ENCODE peak calls at places on chromosomes 12 and 14, in five cellular contexts. X, R, Q, C and D are unnamed samples.

GRCh38 chr14:99758121-99758871 is 34.9 kb upstream of the EML1 start:
- DNase-seq in Q (no peak), X (no peak), C (no peak), R (no peak), D (no peak)

GRCh38 chr12:131487379-131488129 is 223.3 kb upstream of the SFSWAP start:
- DNase-seq in R (no peak), X (no peak), Q (no peak), C (no peak), D (no peak)

GRCh38 chr12:100986595-100987547 is 192.3 kb downstream of the ANO4 start:
- DNase-seq in C (no peak), X (no peak), R (no peak), Q (no peak), D (no peak)

GRCh38 chr14:65332141-65332871 is 80.2 kb upstream of the FUT8 start:
- DNase-seq in C (no peak), Q (no peak), X (no peak), R (no peak), D (no peak)

GRCh38 chr12:104738371-104738710 is 219.7 kb downstream of the SLC41A2 start:
- DNase-seq in X (no peak), R (no peak), C (no peak), Q (no peak), D (no peak)

GRCh38 chr12:56836800-56837663 is 73.9 kb downstream of the HSD17B6 start:
- DNase-seq in C (no peak), R (no peak), Q (no peak), X (no peak), D (no peak)

GRCh38 chr12:67810166-67810565 is 161.6 kb downstream of the DYRK2 start:
- DNase-seq in Q (no peak), C (no peak), R (no peak), X (no peak), D (no peak)

GRCh38 chr12:116813271-116814041 is 67.8 kb downstream of the HRK start:
- DNase-seq in R (no peak), C (no peak), Q (no peak), X (no peak), D (no peak)

GRCh38 chr12:83102499-83102898 is 415.8 kb downstream of the TMTC2 start:
- DNase-seq in C (no peak), X (no peak), R (no peak), Q (no peak), D (no peak)

GRCh38 chr14:65231286-65231980 is 129.1 kb upstream of the MAX start:
- DNase-seq in R (peak), C (no peak), X (no peak), Q (no peak), D (no peak)

GRCh38 chr14:67665886-67666285 is 8.5 kb downstream of the VTI1B start:
- DNase-seq in C (no peak), Q (no peak), R (no peak), X (no peak), D (no peak)

GRCh38 chr14:93997933-93998870 is 1.1 kb downstream of the CCDC197 start:
- DNase-seq in X (peak), Q (no peak), R (no peak), C (no peak), D (no peak)

GRCh38 chr12:113407931-113408585 is 4.4 kb upstream of the SDS start:
- DNase-seq in X (no peak), R (no peak), Q (no peak), C (no peak), D (no peak)

GRCh38 chr14:65206078-65206447 is 103.7 kb upstream of the MAX start:
- DNase-seq in C (no peak), R (no peak), X (no peak), Q (no peak), D (no peak)

GRCh38 chr14:57487771-57488170 is 5.9 kb downstream of the CCDC198 start:
- DNase-seq in X (no peak), C (no peak), Q (no peak), R (no peak), D (no peak)

GRCh38 chr14:67241416-67242362 is at the start of gene PALS1:
- DNase-seq in X (peak), R (peak), C (peak), Q (peak), D (peak)

GRCh38 chr12:101027200-101027599 is 182.8 kb downstream of the SLC5A8 start:
- DNase-seq in R (no peak), C (no peak), Q (no peak), X (no peak), D (no peak)

GRCh38 chr12:119308743-119309456 is 25.6 kb upstream of the CCDC60 start:
- DNase-seq in X (no peak), R (no peak), Q (peak), C (no peak), D (no peak)

GRCh38 chr12:132154341-132154761 is 10.1 kb downstream of the NOC4L start:
- DNase-seq in X (no peak), R (peak), C (no peak), Q (no peak), D (no peak)

GRCh38 chr14:39109893-39110715 is 4.0 kb upstream of the GEMIN2 start:
- DNase-seq in Q (no peak), C (no peak), R (no peak), X (no peak), D (no peak)

GRCh38 chr12:90045559-90045958 is 336.9 kb upstream of the ATP2B1 start:
- DNase-seq in C (no peak), Q (no peak), R (no peak), X (no peak), D (no peak)

GRCh38 chr12:4287325-4288290 is 14.0 kb downstream of the CCND2 start:
- DNase-seq in R (no peak), Q (no peak), X (no peak), C (no peak), D (no peak)

GRCh38 chr14:71730471-71730870 is 201.8 kb upstream of the RGS6 start:
- DNase-seq in X (no peak), C (no peak), R (no peak), Q (no peak), D (no peak)

GRCh38 chr12:52969828-52970569 is 21.1 kb downstream of the KRT18 start:
- DNase-seq in Q (no peak), X (no peak), C (peak), R (peak), D (no peak)

GRCh38 chr12:109445224-109445623 is 31.9 kb downstream of the KCTD10 start:
- DNase-seq in Q (no peak), X (no peak), C (no peak), R (no peak), D (no peak)

GRCh38 chr12:40551466-40551865 is 140.8 kb upstream of the CNTN1 start:
- DNase-seq in Q (no peak), X (no peak), R (no peak), C (no peak), D (no peak)

GRCh38 chr14:87386453-87386980 is 606.5 kb downstream of the GALC start:
- DNase-seq in R (no peak), Q (no peak), C (no peak), X (no peak), D (no peak)

GRCh38 chr12:90841336-90841735 is 113.6 kb downstream of the CCER1 start:
- DNase-seq in Q (no peak), R (no peak), X (no peak), C (no peak), D (no peak)

GRCh38 chr14:38039526-38039925 is 168.2 kb upstream of the SSTR1 start:
- DNase-seq in C (no peak), Q (no peak), R (no peak), X (no peak), D (no peak)

GRCh38 chr12:67498981-67499380 is 149.6 kb upstream of the DYRK2 start:
- DNase-seq in C (no peak), Q (no peak), R (no peak), X (no peak), D (no peak)

GRCh38 chr12:58801986-58802385 is 118.3 kb downstream of the LRIG3 start:
- DNase-seq in R (no peak), C (no peak), Q (no peak), X (no peak), D (no peak)

GRCh38 chr14:40394634-40395340 is 962.6 kb upstream of the FBXO33 start:
- DNase-seq in R (no peak), C (no peak), X (no peak), Q (no peak), D (no peak)

GRCh38 chr14:81162941-81163340 is 57.8 kb downstream of the GTF2A1 start:
- DNase-seq in Q (no peak), X (no peak), C (no peak), R (no peak), D (no peak)

GRCh38 chr14:92688434-92689375 is 59.7 kb downstream of the LGMN start:
- DNase-seq in Q (no peak), X (no peak), R (no peak), C (no peak), D (peak)

GRCh38 chr12:103626498-103626897 is 39.4 kb downstream of the STAB2 start:
- DNase-seq in R (peak), Q (no peak), C (no peak), X (no peak), D (peak)

GRCh38 chr12:20446836-20447235 is 78.5 kb downstream of the PDE3A start:
- DNase-seq in Q (no peak), X (no peak), C (no peak), R (no peak), D (no peak)

GRCh38 chr12:20445693-20446092 is 77.4 kb downstream of the PDE3A start:
- DNase-seq in X (no peak), C (no peak), R (no peak), Q (no peak), D (no peak)

GRCh38 chr12:20451759-20452158 is 83.4 kb downstream of the PDE3A start:
- DNase-seq in X (no peak), Q (no peak), C (no peak), R (no peak), D (no peak)

GRCh38 chr12:20450591-20450990 is 82.3 kb downstream of the PDE3A start:
- DNase-seq in X (no peak), Q (no peak), C (no peak), R (no peak), D (no peak)

GRCh38 chr12:20448781-20449180 is 80.4 kb downstream of the PDE3A start:
- DNase-seq in R (no peak), Q (no peak), X (no peak), C (no peak), D (no peak)
- TF ChIP-seq GABPA in R (no peak), Q (no peak), X (no peak), C (no peak), D (no peak)

GRCh38 chr14:76576047-76576741 is 185.1 kb upstream of the VASH1 start:
- DNase-seq in Q (no peak), R (no peak), C (no peak), X (no peak), D (no peak)

GRCh38 chr14:76575108-76575507 is 186.2 kb upstream of the VASH1 start:
- DNase-seq in R (no peak), Q (no peak), X (no peak), C (no peak), D (no peak)

GRCh38 chr14:76580399-76580798 is 180.9 kb upstream of the VASH1 start:
- DNase-seq in Q (no peak), X (no peak), C (no peak), R (no peak), D (no peak)

GRCh38 chr14:76577090-76577489 is 184.2 kb upstream of the VASH1 start:
- DNase-seq in Q (no peak), X (no peak), C (no peak), R (no peak), D (no peak)

DNA sequence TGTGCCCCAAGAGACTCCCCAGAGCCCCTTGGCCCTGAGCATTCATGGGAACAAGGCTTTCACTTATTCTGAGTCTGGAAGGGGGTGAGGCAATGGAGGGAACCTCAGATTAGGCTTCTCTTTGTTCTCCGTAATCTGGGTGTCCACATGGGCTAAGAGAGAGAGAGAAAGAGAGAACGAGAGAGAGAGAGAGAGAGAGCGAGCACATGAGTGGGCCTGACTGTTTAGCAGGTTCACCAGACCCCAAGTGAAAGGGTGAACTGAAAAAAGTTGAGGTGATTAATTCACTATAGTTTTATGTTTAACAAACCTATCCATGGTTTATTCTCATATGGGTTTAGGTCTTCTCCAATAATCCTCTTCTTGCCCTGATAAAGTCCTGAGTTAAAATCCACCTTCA is 183.4 kb upstream of the VASH1 start:
- DNase-seq in R (no peak), C (no peak), Q (no peak), X (no peak), D (no peak)
- TF ChIP-seq USF2 in R (no peak), C (no peak), Q (no peak), X (no peak), D (no peak)

GRCh38 chr12:75130811-75131210 is 78.8 kb downstream of the KCNC2 start:
- DNase-seq in C (no peak), Q (no peak), R (no peak), X (no peak), D (no peak)
- TF ChIP-seq GABPA in C (no peak), Q (no peak), R (no peak), X (no peak), D (no peak)

GRCh38 chr14:26401170-26401968 is 196.5 kb downstream of the NOVA1 start:
- DNase-seq in X (no peak), C (no peak), R (no peak), Q (no peak), D (no peak)
- TF ChIP-seq USF2 in X (no peak), C (no peak), R (no peak), Q (no peak), D (no peak)

GRCh38 chr14:105067140-105067968 is 2.1 kb upstream of the GPR132 start:
- DNase-seq in C (peak), Q (no peak), R (no peak), X (no peak), D (no peak)

GRCh38 chr14:105066285-105067071 is 1.2 kb upstream of the GPR132 start:
- DNase-seq in R (no peak), Q (no peak), C (no peak), X (no peak), D (no peak)

GRCh38 chr14:105064721-105065143 is 498 bp downstream of the GPR132 start:
- DNase-seq in C (no peak), X (peak), R (peak), Q (no peak), D (peak)

GRCh38 chr14:105064001-105064400 is 1.2 kb downstream of the GPR132 start:
- DNase-seq in C (no peak), Q (no peak), R (no peak), X (no peak), D (no peak)

DNA sequence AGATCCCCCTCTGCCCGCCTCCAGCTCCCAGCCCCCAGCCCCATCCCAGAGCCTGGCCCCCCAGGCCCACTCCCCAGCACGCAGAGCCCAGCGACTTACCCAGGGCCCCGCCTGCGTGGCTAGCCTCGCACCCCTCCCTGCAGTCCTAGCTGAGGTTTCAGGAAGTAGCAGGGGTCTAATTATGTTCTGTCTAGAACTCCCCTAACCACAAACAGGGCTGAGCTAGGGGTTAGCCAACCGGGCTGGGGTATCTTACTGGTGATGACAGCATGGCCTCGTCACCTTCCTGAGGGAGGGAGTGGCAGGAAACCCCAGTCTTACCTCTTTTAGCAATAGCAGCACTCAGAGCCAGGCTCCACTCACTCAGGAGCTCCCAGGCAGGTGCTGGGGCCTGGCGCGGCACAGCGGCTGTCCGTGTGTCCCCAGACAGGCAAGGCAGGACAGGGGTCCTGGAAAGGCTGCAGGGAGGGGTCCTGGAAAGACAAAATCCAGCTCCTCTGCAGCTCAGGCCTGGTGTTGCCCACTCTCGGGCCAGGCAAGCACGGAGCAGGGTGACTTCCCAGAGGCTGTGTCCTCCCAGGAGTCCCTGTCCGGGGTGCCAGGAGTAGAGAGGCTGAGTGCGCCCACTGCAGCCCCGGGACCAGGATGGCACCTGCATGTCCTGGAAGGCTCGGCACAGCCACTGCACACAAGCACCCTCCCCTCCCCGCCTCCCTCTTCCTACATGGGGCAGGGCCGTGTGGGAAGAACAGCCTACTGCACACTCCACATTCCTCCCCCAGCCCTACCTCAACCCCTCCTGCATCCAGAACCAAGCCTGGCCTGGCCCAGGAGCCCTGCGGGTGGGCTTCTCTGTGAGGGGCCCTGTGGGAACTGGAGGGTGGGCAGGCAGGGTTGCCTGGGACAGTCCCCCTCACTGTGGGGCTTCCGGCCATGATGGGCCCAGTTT is at the start of gene GPR132:
- DNase-seq in X (no peak), C (peak), R (no peak), Q (no peak), D (no peak)
- TF ChIP-seq GABPA in X (no peak), C (no peak), R (no peak), Q (no peak), D (no peak)

GRCh38 chr12:28958553-28959195 is 190.4 kb upstream of the FAR2 start:
- DNase-seq in X (no peak), Q (no peak), C (no peak), R (no peak), D (no peak)
- TF ChIP-seq USF2 in X (no peak), Q (no peak), C (no peak), R (no peak), D (no peak)

GRCh38 chr14:101508196-101508947 is 52.9 kb upstream of the DIO3 start:
- DNase-seq in R (no peak), X (no peak), C (no peak), Q (no peak), D (no peak)

GRCh38 chr14:101511199-101511598 is 50.1 kb upstream of the DIO3 start:
- DNase-seq in Q (no peak), X (no peak), R (no peak), C (no peak), D (no peak)

GRCh38 chr14:101509730-101510371 is 51.4 kb upstream of the DIO3 start:
- DNase-seq in C (no peak), R (no peak), Q (no peak), X (no peak), D (no peak)

GRCh38 chr14:101507306-101508150 is 53.8 kb upstream of the DIO3 start:
- DNase-seq in Q (no peak), R (no peak), X (no peak), C (no peak), D (no peak)

GRCh38 chr14:101508948-101509729 is 52.2 kb upstream of the DIO3 start:
- DNase-seq in Q (no peak), R (no peak), X (no peak), C (no peak), D (no peak)
- TF ChIP-seq GABPA in Q (no peak), R (no peak), X (no peak), C (no peak), D (no peak)